ENCODE peak calls at places on chromosomes 11 and 22, in nine cellular contexts. One of them, this sample, is unnamed.

GRCh38 chr22:50260801-50261614 is 475 bp downstream of the MAPK12 start:
- DNase-seq in stimulated activated naive CD4-positive, alpha-beta T cell: peak
- DNase-seq in effector memory CD8-positive, alpha-beta T cell: no peak
- DNase-seq in activated T-cell treated with anti-CD3 and anti-CD28 coated beads for 1 hour: no peak
- DNase-seq in NCI-H446 treated with DMSO at 0.1 percent for 48 hours: no peak
- DNase-seq in stimulated activated CD8-positive, alpha-beta memory T cell treated with anti-CD3 and anti-CD28 coated beads, Interleukin-4, amount 100 ng/mL, for 4 hours: no peak
- DNase-seq in fibroblast of lung: peak
- DNase-seq in NCI-H1092 treated with DMSO at 0.1 percent for 48 hours: no peak
- DNase-seq in posterior cingulate gyrus: peak
- DNase-seq in this sample: no peak

GRCh38 chr22:49269371-49269770 is 558.3 kb downstream of the BRD1 start:
- DNase-seq in stimulated activated CD8-positive, alpha-beta memory T cell treated with anti-CD3 and anti-CD28 coated beads, Interleukin-4, amount 100 ng/mL, for 4 hours: no peak
- DNase-seq in activated T-cell treated with anti-CD3 and anti-CD28 coated beads for 1 hour: no peak
- DNase-seq in NCI-H446 treated with DMSO at 0.1 percent for 48 hours: no peak
- DNase-seq in NCI-H1092 treated with DMSO at 0.1 percent for 48 hours: no peak
- DNase-seq in posterior cingulate gyrus: no peak
- DNase-seq in fibroblast of lung: no peak
- DNase-seq in stimulated activated naive CD4-positive, alpha-beta T cell: no peak
- DNase-seq in effector memory CD8-positive, alpha-beta T cell: no peak
- DNase-seq in this sample: no peak

GRCh38 chr11:6057452-6057851 is 26.9 kb upstream of the OR56A1 start:
- DNase-seq in NCI-H1092 treated with DMSO at 0.1 percent for 48 hours: no peak
- DNase-seq in stimulated activated CD8-positive, alpha-beta memory T cell treated with anti-CD3 and anti-CD28 coated beads, Interleukin-4, amount 100 ng/mL, for 4 hours: no peak
- DNase-seq in activated T-cell treated with anti-CD3 and anti-CD28 coated beads for 1 hour: no peak
- DNase-seq in posterior cingulate gyrus: no peak
- DNase-seq in NCI-H446 treated with DMSO at 0.1 percent for 48 hours: no peak
- DNase-seq in effector memory CD8-positive, alpha-beta T cell: no peak
- DNase-seq in stimulated activated naive CD4-positive, alpha-beta T cell: no peak
- DNase-seq in fibroblast of lung: no peak
- DNase-seq in this sample: no peak

GRCh38 chr11:106092446-106092845 is 15.0 kb downstream of the AASDHPPT start:
- DNase-seq in NCI-H446 treated with DMSO at 0.1 percent for 48 hours: no peak
- DNase-seq in posterior cingulate gyrus: no peak
- DNase-seq in activated T-cell treated with anti-CD3 and anti-CD28 coated beads for 1 hour: no peak
- DNase-seq in stimulated activated naive CD4-positive, alpha-beta T cell: no peak
- DNase-seq in effector memory CD8-positive, alpha-beta T cell: no peak
- DNase-seq in stimulated activated CD8-positive, alpha-beta memory T cell treated with anti-CD3 and anti-CD28 coated beads, Interleukin-4, amount 100 ng/mL, for 4 hours: no peak
- DNase-seq in fibroblast of lung: no peak
- DNase-seq in NCI-H1092 treated with DMSO at 0.1 percent for 48 hours: no peak
- DNase-seq in this sample: no peak

GRCh38 chr11:88117281-88117858 is 57.9 kb downstream of the RAB38 start:
- DNase-seq in stimulated activated CD8-positive, alpha-beta memory T cell treated with anti-CD3 and anti-CD28 coated beads, Interleukin-4, amount 100 ng/mL, for 4 hours: no peak
- DNase-seq in NCI-H1092 treated with DMSO at 0.1 percent for 48 hours: no peak
- DNase-seq in NCI-H446 treated with DMSO at 0.1 percent for 48 hours: no peak
- DNase-seq in effector memory CD8-positive, alpha-beta T cell: no peak
- DNase-seq in activated T-cell treated with anti-CD3 and anti-CD28 coated beads for 1 hour: no peak
- DNase-seq in stimulated activated naive CD4-positive, alpha-beta T cell: no peak
- DNase-seq in posterior cingulate gyrus: no peak
- DNase-seq in fibroblast of lung: no peak
- DNase-seq in this sample: no peak

GRCh38 chr11:15107730-15108515 is 6.8 kb upstream of the INSC start:
- DNase-seq in effector memory CD8-positive, alpha-beta T cell: no peak
- DNase-seq in NCI-H1092 treated with DMSO at 0.1 percent for 48 hours: no peak
- DNase-seq in stimulated activated CD8-positive, alpha-beta memory T cell treated with anti-CD3 and anti-CD28 coated beads, Interleukin-4, amount 100 ng/mL, for 4 hours: no peak
- DNase-seq in NCI-H446 treated with DMSO at 0.1 percent for 48 hours: no peak
- DNase-seq in stimulated activated naive CD4-positive, alpha-beta T cell: no peak
- DNase-seq in activated T-cell treated with anti-CD3 and anti-CD28 coated beads for 1 hour: no peak
- DNase-seq in posterior cingulate gyrus: no peak
- DNase-seq in fibroblast of lung: no peak
- DNase-seq in this sample: no peak

GRCh38 chr11:75568616-75569219 is 6.7 kb downstream of the SERPINH1 start:
- DNase-seq in stimulated activated CD8-positive, alpha-beta memory T cell treated with anti-CD3 and anti-CD28 coated beads, Interleukin-4, amount 100 ng/mL, for 4 hours: no peak
- DNase-seq in posterior cingulate gyrus: no peak
- DNase-seq in NCI-H446 treated with DMSO at 0.1 percent for 48 hours: no peak
- DNase-seq in NCI-H1092 treated with DMSO at 0.1 percent for 48 hours: no peak
- DNase-seq in stimulated activated naive CD4-positive, alpha-beta T cell: no peak
- DNase-seq in activated T-cell treated with anti-CD3 and anti-CD28 coated beads for 1 hour: no peak
- DNase-seq in fibroblast of lung: no peak
- DNase-seq in effector memory CD8-positive, alpha-beta T cell: no peak
- DNase-seq in this sample: no peak

GRCh38 chr11:35334385-35335090 is 84.8 kb downstream of the SLC1A2 start:
- DNase-seq in NCI-H446 treated with DMSO at 0.1 percent for 48 hours: no peak
- DNase-seq in effector memory CD8-positive, alpha-beta T cell: peak
- DNase-seq in NCI-H1092 treated with DMSO at 0.1 percent for 48 hours: no peak
- DNase-seq in activated T-cell treated with anti-CD3 and anti-CD28 coated beads for 1 hour: no peak
- DNase-seq in fibroblast of lung: no peak
- DNase-seq in stimulated activated CD8-positive, alpha-beta memory T cell treated with anti-CD3 and anti-CD28 coated beads, Interleukin-4, amount 100 ng/mL, for 4 hours: no peak
- DNase-seq in posterior cingulate gyrus: no peak
- DNase-seq in stimulated activated naive CD4-positive, alpha-beta T cell: no peak
- DNase-seq in this sample: peak

GRCh38 chr11:116035972-116036371 is 531.8 kb upstream of the CADM1 start:
- DNase-seq in stimulated activated CD8-positive, alpha-beta memory T cell treated with anti-CD3 and anti-CD28 coated beads, Interleukin-4, amount 100 ng/mL, for 4 hours: no peak
- DNase-seq in fibroblast of lung: no peak
- DNase-seq in stimulated activated naive CD4-positive, alpha-beta T cell: no peak
- DNase-seq in NCI-H1092 treated with DMSO at 0.1 percent for 48 hours: peak
- DNase-seq in NCI-H446 treated with DMSO at 0.1 percent for 48 hours: no peak
- DNase-seq in activated T-cell treated with anti-CD3 and anti-CD28 coated beads for 1 hour: no peak
- DNase-seq in posterior cingulate gyrus: no peak
- DNase-seq in effector memory CD8-positive, alpha-beta T cell: no peak
- DNase-seq in this sample: no peak

GRCh38 chr11:99020324-99021225 is at the start of gene CNTN5:
- DNase-seq in activated T-cell treated with anti-CD3 and anti-CD28 coated beads for 1 hour: no peak
- DNase-seq in stimulated activated CD8-positive, alpha-beta memory T cell treated with anti-CD3 and anti-CD28 coated beads, Interleukin-4, amount 100 ng/mL, for 4 hours: no peak
- DNase-seq in stimulated activated naive CD4-positive, alpha-beta T cell: no peak
- DNase-seq in fibroblast of lung: peak
- DNase-seq in effector memory CD8-positive, alpha-beta T cell: no peak
- DNase-seq in NCI-H1092 treated with DMSO at 0.1 percent for 48 hours: peak
- DNase-seq in posterior cingulate gyrus: peak
- DNase-seq in NCI-H446 treated with DMSO at 0.1 percent for 48 hours: no peak
- DNase-seq in this sample: no peak